ENCODE peak calls at places on chromosomes 11 and 22, in ten cellular contexts. U, B, K, J, S, G, M, N, Y and O are unnamed samples.

GRCh38 chr11:72741429-72741833 is 10.8 kb downstream of the ARAP1 start:
- DNase-seq in U (no peak), B (no peak), K (peak; percentile 65), J (no peak), S (no peak), G (peak; percentile 82), M (no peak), N (no peak), Y (no peak), O (no peak)

GRCh38 chr22:31734512-31734911 is 15.4 kb downstream of the PRR14L start:
- DNase-seq in U (no peak), B (no peak), K (no peak), J (peak; percentile 58), S (no peak), G (no peak), M (no peak), N (no peak), Y (no peak), O (no peak)

GRCh38 chr11:4830909-4831308 is 9.8 kb downstream of the OR51F2 start:
- DNase-seq in U (no peak), B (no peak), K (no peak), J (no peak), S (no peak), G (no peak), M (no peak), N (no peak), Y (no peak), O (no peak)

GRCh38 chr11:6604081-6604626 is 580 bp downstream of the ILK start:
- DNase-seq in U (no peak), B (peak; percentile 38), K (peak; percentile 71), J (no peak), S (no peak), G (peak; percentile 83), M (peak; percentile 28), N (peak; percentile 66), Y (peak; percentile 63), O (peak; percentile 28)

GRCh38 chr11:118434553-118435232 is 1.6 kb upstream of the KMT2A start:
- DNase-seq in U (no peak), B (peak; percentile 66), K (peak; percentile 36), J (no peak), S (peak; percentile 5), G (peak; percentile 88), M (no peak), N (peak; percentile 67), Y (no peak), O (peak; percentile 36)

GRCh38 chr11:64765291-64765803 is 5.6 kb upstream of the PYGM start:
- DNase-seq in U (no peak), B (no peak), K (no peak), J (no peak), S (no peak), G (no peak), M (no peak), N (no peak), Y (no peak), O (no peak)

GRCh38 chr11:120400564-120401364 is 64.6 kb downstream of the ARHGEF12 start:
- DNase-seq in U (no peak), B (peak; percentile 94), K (no peak), J (peak; percentile 96), S (no peak), G (peak; percentile 61), M (peak; percentile 95), N (no peak), Y (peak; percentile 75), O (no peak)

GRCh38 chr22:42939941-42940653 is 74.9 kb downstream of the PACSIN2 start:
- DNase-seq in U (peak; percentile 75), B (no peak), K (peak; percentile 55), J (peak; percentile 58), S (no peak), G (no peak), M (no peak), N (no peak), Y (peak; percentile 90), O (no peak)

GRCh38 chr11:66080055-66080817 is 10.2 kb downstream of the PACS1 start:
- DNase-seq in U (peak; percentile 83), B (no peak), K (peak; percentile 43), J (no peak), S (no peak), G (no peak), M (peak; percentile 67), N (peak; percentile 70), Y (no peak), O (peak; percentile 63)

GRCh38 chr22:31288496-31289235 is 3.6 kb downstream of the PIK3IP1 start:
- DNase-seq in U (no peak), B (no peak), K (no peak), J (no peak), S (no peak), G (no peak), M (no peak), N (no peak), Y (no peak), O (no peak)

GRCh38 chr22:44354288-44354687 is 41.5 kb upstream of the SHISAL1 start:
- DNase-seq in U (peak; percentile 39), B (no peak), K (no peak), J (no peak), S (no peak), G (no peak), M (no peak), N (no peak), Y (no peak), O (no peak)

GRCh38 chr11:65506770-65507485 is 8.1 kb downstream of the MALAT1 start:
- DNase-seq in U (peak; percentile 78), B (peak; percentile 78), K (no peak), J (no peak), S (no peak), G (peak; percentile 78), M (peak; percentile 95), N (peak; percentile 78), Y (no peak), O (no peak)

GRCh38 chr11:17686185-17686980 is 33.0 kb upstream of the MYOD1 start:
- DNase-seq in U (no peak), B (peak; percentile 4), K (no peak), J (no peak), S (no peak), G (peak; percentile 49), M (no peak), N (no peak), Y (no peak), O (no peak)

GRCh38 chr11:107457205-107457557 is 444 bp downstream of the CWF19L2 start:
- DNase-seq in U (no peak), B (no peak), K (no peak), J (no peak), S (no peak), G (peak; percentile 38), M (no peak), N (no peak), Y (peak; percentile 11), O (no peak)